ENCODE peak calls at places on chromosomes 2 and 18, in five cellular contexts. A is aorta, U is DND-41, Q is cardiac muscle cell, Y is body of pancreas. G is an unnamed sample.

GRCh38 chr2:189835855-189836558 is 51.8 kb downstream of the PMS1 start:
- DNase-seq in Q (no peak), U (no peak), Y (no peak), A (no peak), G (no peak)

GRCh38 chr18:42030586-42031182 is 75.7 kb downstream of the PIK3C3 start:
- DNase-seq in U (peak; percentile 23), Q (peak; percentile 41), Y (no peak), A (no peak), G (peak; percentile 34)

GRCh38 chr2:56185582-56186046 is 1.8 kb downstream of the CCDC85A start:
- DNase-seq in Q (peak; percentile 45), U (no peak), A (peak; percentile 46), Y (peak; percentile 28), G (peak; percentile 30)

GRCh38 chr2:201260302-201260800 is at the start of gene CASP8:
- DNase-seq in A (peak; percentile 66), Q (peak; percentile 76), Y (no peak), U (peak; percentile 78), G (no peak)

GRCh38 chr2:6880200-6880733 is 2.7 kb downstream of the RSAD2 start:
- DNase-seq in U (peak; percentile 80), Q (peak; percentile 27), Y (no peak), A (no peak), G (no peak)

GRCh38 chr2:7984693-7985353 is 697.0 kb upstream of the ID2 start:
- DNase-seq in A (no peak), Q (no peak), U (no peak), Y (no peak), G (no peak)

GRCh38 chr2:144224446-144224845 is 295.5 kb downstream of the ZEB2 start:
- DNase-seq in Y (no peak), Q (no peak), U (no peak), A (no peak), G (no peak)

GRCh38 chr2:46857871-46858696 is 57.5 kb downstream of the MCFD2 start:
- DNase-seq in A (no peak), U (no peak), Y (no peak), Q (peak; percentile 91), G (peak; percentile 81)

GRCh38 chr2:174495365-174496012 is 8.7 kb upstream of the GPR155 start:
- DNase-seq in Y (no peak), Q (no peak), U (no peak), A (no peak), G (no peak)

GRCh38 chr2:165837122-165837521 is 43.1 kb upstream of the GALNT3 start:
- DNase-seq in A (no peak), Q (no peak), Y (no peak), U (no peak), G (no peak)

GRCh38 chr2:239155806-239156480 is 244.9 kb downstream of the HDAC4 start:
- DNase-seq in Q (no peak), U (no peak), A (peak; percentile 28), Y (peak; percentile 4), G (peak; percentile 23)

GRCh38 chr2:239158641-239159475 is 242.0 kb downstream of the HDAC4 start:
- DNase-seq in A (peak; percentile 40), Y (no peak), Q (no peak), U (no peak), G (no peak)

GRCh38 chr2:239157766-239158165 is 243.1 kb downstream of the HDAC4 start:
- DNase-seq in U (no peak), Y (peak; percentile 37), A (peak; percentile 38), Q (peak; percentile 3), G (no peak)

GRCh38 chr2:239156516-239157265 is 244.1 kb downstream of the HDAC4 start:
- DNase-seq in U (no peak), A (peak; percentile 27), Q (no peak), Y (no peak), G (peak; percentile 65)

DNA sequence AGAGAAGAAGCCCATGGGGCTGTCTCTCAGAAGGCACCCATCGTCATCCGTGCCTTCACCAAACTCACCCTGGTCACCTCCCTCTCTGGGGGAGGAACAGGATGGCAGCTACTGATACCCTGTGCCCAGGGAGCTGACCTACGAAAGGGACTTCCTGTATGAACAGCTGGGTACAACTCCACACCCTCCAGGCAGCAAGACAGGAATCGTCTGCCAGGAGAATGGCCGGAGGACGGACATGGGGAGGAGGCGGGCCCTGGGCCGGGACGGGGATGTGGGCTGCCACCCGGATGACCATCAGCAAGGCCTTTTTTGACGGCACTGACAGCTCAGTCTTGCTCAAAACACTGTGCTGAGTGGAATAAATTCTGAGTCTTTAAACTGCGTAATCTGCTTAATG is 243.6 kb downstream of the HDAC4 start:
- DNase-seq in Y (no peak), Q (no peak), A (peak; percentile 41), U (no peak), G (peak; percentile 28)
- H3K27ac ChIP-seq in Y (no peak overlapping the region), Q (no peak overlapping the region), A (no peak overlapping the region), U (no peak overlapping the region), G (no peak overlapping the region)

DNA sequence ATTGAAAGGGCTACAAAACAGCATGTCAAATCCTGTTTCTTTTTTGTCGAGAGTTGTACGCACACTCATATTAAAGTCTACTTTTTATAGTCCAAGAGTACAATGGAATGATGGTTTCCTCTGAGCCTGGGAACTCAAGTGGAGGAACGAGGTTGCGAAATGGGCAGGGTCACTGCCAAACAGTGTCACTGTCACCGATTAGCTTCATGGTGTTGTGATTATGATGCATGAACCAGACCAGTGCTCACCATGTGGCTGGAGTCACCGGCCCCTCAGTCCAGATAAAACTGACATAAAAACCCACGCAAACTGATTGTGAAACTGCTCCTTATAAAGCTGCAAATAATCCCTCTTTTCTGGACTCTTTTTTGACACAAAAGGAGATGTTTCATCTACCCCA is 122.0 kb downstream of the COPS8 start:
- DNase-seq in Y (peak; percentile 40), U (no peak), Q (peak; percentile 93), A (peak; percentile 78), G (peak; percentile 26)
- H3K4me1 ChIP-seq in Y (peaks cover 3% of the 10 kb centered on the region), U (no peaks in the 10 kb centered on the region), Q (no peaks in the 10 kb centered on the region), A (no peaks in the 10 kb centered on the region), G (peaks cover 32% of the 10 kb centered on the region)

DNA sequence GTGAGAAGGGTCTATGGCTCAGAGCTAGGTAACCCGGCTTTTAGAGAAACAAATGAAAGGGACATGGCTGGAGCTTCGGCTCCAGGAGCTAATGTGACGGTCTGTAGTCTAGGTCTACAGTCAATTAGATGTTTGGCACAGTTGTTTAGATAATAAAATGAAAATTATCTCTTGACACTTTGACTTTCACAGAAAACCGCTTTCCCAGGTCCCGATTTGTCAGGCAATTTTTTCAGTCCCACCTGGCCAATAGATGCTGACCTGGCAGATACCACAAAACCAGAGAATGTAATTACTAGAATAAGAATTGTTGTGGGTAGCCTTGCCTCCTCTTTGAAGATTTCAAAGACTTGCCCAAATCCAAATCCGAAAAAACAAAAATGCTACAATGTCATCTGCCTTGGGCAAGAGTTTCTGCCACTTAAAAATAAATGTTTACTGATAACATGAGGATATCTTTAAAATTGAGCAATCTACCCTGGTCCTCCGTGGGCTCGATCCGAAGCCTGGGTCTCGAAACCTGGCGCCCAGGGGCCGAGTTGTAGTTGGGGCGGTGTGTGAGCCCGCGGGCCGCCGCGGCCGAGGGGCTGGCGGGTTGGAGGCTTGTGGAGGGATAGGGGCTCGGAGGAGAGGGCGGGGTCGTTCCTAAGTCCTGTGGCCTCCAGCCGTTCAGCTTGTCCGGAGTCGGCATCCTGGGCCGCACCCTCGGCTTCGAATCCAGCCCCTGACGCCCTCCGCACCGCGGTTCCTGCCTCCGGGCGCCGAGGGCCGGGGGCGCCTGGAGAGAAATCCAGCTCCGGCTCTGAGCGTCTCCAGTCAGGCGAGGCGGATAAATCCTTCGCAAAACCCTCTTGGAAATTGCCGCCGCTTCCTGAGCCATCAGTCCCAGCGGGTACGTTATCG is 2.3 kb downstream of the EMX1 start:
- DNase-seq in Y (no peak), Q (no peak), A (no peak), U (no peak), G (peak; percentile 39)
- H3K4me3 ChIP-seq in Y (no peak overlapping the region), Q (no peak overlapping the region), A (no peak overlapping the region), U (no peak overlapping the region), G (no peak overlapping the region)

GRCh38 chr2:85278361-85278760 is 49.4 kb downstream of the TGOLN2 start:
- DNase-seq in U (no peak), A (no peak), Y (no peak), Q (peak; percentile 31), G (peak; percentile 46)
- H3K27ac ChIP-seq in U (no peak overlapping the region), A (no peak overlapping the region), Y (no peak overlapping the region), Q (no peak overlapping the region), G (peak overlapping the region; percentile 11)

DNA sequence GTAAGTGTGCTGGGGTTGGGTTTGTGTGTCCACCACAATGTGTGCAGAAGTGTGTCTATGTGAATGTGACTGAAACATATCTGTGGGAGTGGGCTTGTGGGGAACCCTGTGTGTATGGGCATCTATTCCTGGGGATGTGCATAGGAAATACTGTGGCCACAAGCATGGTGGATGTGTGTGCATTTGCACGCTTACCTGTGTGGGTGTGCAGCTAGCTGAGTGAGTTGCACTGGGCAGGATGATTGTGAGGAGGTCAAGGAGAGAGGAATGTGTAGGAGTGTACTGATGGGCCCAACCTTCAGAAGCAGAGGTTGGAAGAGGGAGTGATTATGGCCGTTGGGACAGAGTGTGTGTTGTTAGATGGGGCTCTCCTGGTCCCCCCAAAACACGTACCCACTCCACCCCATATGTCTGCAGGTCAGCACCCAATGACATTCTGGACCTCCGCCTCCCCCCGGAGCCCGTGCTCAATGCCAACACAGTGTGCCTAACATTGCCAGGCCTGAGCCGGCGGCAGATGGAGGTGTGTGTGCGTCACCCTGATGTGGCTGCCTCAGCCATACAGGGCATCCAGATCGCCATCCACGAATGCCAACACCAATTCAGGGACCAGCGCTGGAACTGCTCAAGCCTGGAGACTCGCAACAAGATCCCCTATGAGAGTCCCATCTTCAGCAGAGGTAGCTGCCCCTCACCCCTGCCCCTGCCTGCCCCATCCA is 1.3 kb downstream of the WNT10A start:
- DNase-seq in A (peak; percentile 34), Q (no peak), Y (no peak), U (no peak), G (no peak)
- H3K4me1 ChIP-seq in A (no peaks in the 10 kb centered on the region), Q (peaks cover 4% of the 10 kb centered on the region), Y (peaks cover 20% of the 10 kb centered on the region), U (peaks cover 11% of the 10 kb centered on the region), G (no peaks in the 10 kb centered on the region)

GRCh38 chr18:54825626-54826344 is 2.5 kb upstream of the RAB27B start:
- DNase-seq in A (no peak), Y (no peak), U (no peak), Q (no peak), G (no peak)

GRCh38 chr18:54828290-54828871 is at the start of gene RAB27B:
- DNase-seq in U (peak; percentile 43), Y (peak; percentile 89), Q (peak; percentile 80), A (peak; percentile 61), G (peak; percentile 65)

GRCh38 chr18:54828986-54829385 is 709 bp downstream of the RAB27B start:
- DNase-seq in A (no peak), Q (no peak), U (no peak), Y (no peak), G (no peak)

GRCh38 chr18:54829856-54830255 is 1.6 kb downstream of the RAB27B start:
- DNase-seq in Y (no peak), Q (no peak), U (no peak), A (no peak), G (no peak)

DNA sequence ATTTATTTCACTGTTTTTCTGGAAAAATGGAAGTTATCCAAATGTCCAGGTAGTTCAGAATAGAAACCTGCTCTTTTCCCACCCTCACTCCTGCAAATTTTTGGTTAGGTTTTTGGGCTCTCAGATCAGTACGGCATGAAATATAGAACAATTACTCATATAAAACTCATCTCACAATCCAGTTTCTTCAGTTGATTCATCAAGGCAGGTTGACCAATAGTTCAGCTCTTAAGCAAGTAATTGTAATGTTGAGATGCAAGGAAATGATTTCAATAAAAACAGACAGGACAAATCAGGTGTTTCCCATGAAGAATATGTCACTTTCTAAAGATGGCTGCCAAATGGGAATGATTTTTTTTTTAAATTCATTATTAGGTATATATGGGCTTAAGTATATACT is 2.0 kb downstream of the RAB27B start:
- DNase-seq in U (no peak), Y (no peak), A (no peak), Q (no peak), G (no peak)
- H3K4me3 ChIP-seq in U (no peak overlapping the region), Y (no peak overlapping the region), A (no peak overlapping the region), Q (no peak overlapping the region), G (no peak overlapping the region)